ENCODE peak calls at places on chromosomes 5 and 9, in five cellular contexts. Q is psoas muscle, C is iPS DF 6.9, B is kidney, E is DMS153. I is an unnamed sample.

GRCh38 chr5:134070648-134070978 is 43.9 kb upstream of the TCF7 start:
- DNase-seq in Q (no peak), C (no peak), B (no peak), E (no peak), I (no peak)

GRCh38 chr5:38673671-38674071 is 117.2 kb upstream of the LIFR start:
- DNase-seq in Q (no peak), C (no peak), B (no peak), E (no peak), I (no peak)

GRCh38 chr5:158880514-158881001 is 219.2 kb downstream of the EBF1 start:
- DNase-seq in Q (no peak), C (no peak), B (no peak), E (no peak), I (no peak)

GRCh38 chr9:36485647-36486453 is 85.8 kb upstream of the RNF38 start:
- DNase-seq in Q (no peak), C (no peak), B (no peak), E (no peak), I (no peak)

GRCh38 chr5:34771076-34771475 is 67.9 kb upstream of the TTC23L start:
- DNase-seq in Q (no peak), C (no peak), B (no peak), E (no peak), I (no peak)

GRCh38 chr5:23639326-23639725 is 131.9 kb downstream of the PRDM9 start:
- DNase-seq in Q (no peak), C (no peak), B (no peak), E (no peak), I (no peak)

GRCh38 chr9:114786251-114786650 is 19.6 kb downstream of the TNFSF15 start:
- DNase-seq in Q (no peak), C (no peak), B (no peak), E (no peak), I (no peak)

GRCh38 chr5:154086641-154087040 is 47.9 kb downstream of the MFAP3 start:
- DNase-seq in Q (peak; percentile 28), C (no peak), B (no peak), E (no peak), I (no peak)

GRCh38 chr9:110650261-110650660 is 18.3 kb upstream of the MUSK start:
- DNase-seq in Q (peak; percentile 20), C (no peak), B (no peak), E (no peak), I (no peak)

GRCh38 chr5:34684281-34684979 is 28.3 kb downstream of the RAI14 start:
- DNase-seq in Q (no peak), C (no peak), B (no peak), E (no peak), I (peak; percentile 99)

GRCh38 chr9:94222870-94223269 is 36.2 kb upstream of the ZNF169 start:
- DNase-seq in Q (no peak), C (no peak), B (no peak), E (no peak), I (no peak)

GRCh38 chr5:33046091-33046490 is 335.0 kb downstream of the NPR3 start:
- DNase-seq in Q (no peak), C (no peak), B (no peak), E (no peak), I (no peak)

GRCh38 chr9:95874303-95874988 is 1.0 kb upstream of the ERCC6L2 start:
- DNase-seq in Q (no peak), C (no peak), B (no peak), E (no peak), I (no peak)

GRCh38 chr9:18124760-18125159 is 349.2 kb upstream of the ADAMTSL1 start:
- DNase-seq in Q (no peak), C (no peak), B (no peak), E (no peak), I (no peak)

I was measured in NCI-H748 treated with DMSO at 0.1 percent for 48 hours.